ENCODE peak calls at places on chromosomes 3 and 15, in nine cellular contexts. A is IMR-90, S is neural progenitor cell, F is fibroblast of lung, L is endothelial cell of umbilical vein, P is PC-3, Z is HepG2, C is hepatocyte, H is K562. B is an unnamed sample.

GRCh38 chr15:99139276-99139675 is 34.4 kb downstream of the SYNM start:
- DNase-seq in A (no peak), S (no peak), F (no peak), L (no peak), P (no peak), Z (no peak), C (no peak), H (no peak), B (no peak)

GRCh38 chr3:96700322-96701315 is 113.8 kb upstream of the EPHA6 start:
- DNase-seq in A (no peak), S (peak; percentile 56), F (no peak), L (no peak), P (peak; percentile 31), Z (no peak), C (peak; percentile 36), H (no peak), B (peak; percentile 41)

GRCh38 chr3:116770815-116771450 is 61.4 kb downstream of the TUSC7 start:
- DNase-seq in A (peak; percentile 80), S (peak; percentile 89), F (peak; percentile 85), L (peak; percentile 82), P (peak; percentile 88), Z (peak; percentile 79), C (peak; percentile 87), H (peak; percentile 36), B (peak; percentile 29)

GRCh38 chr3:73509812-73510211 is 114.9 kb downstream of the PDZRN3 start:
- DNase-seq in A (peak; percentile 35), S (no peak), F (peak; percentile 50), L (no peak), P (no peak), Z (no peak), C (no peak), H (no peak), B (peak; percentile 72)

GRCh38 chr3:10368512-10368911 is 47.6 kb upstream of the SEC13 start:
- DNase-seq in A (no peak), S (no peak), F (no peak), L (no peak), P (no peak), Z (no peak), C (no peak), H (no peak), B (no peak)

GRCh38 chr3:16332904-16333426 is 68.0 kb downstream of the OXNAD1 start:
- DNase-seq in A (peak; percentile 58), S (no peak), F (no peak), L (no peak), P (no peak), Z (peak; percentile 93), C (no peak), H (no peak), B (no peak)

GRCh38 chr3:53236112-53236841 is 19.5 kb downstream of the TKT start:
- DNase-seq in A (peak; percentile 93), S (no peak), F (peak; percentile 89), L (peak; percentile 90), P (peak; percentile 83), Z (peak; percentile 52), C (peak; percentile 69), H (peak; percentile 50), B (peak; percentile 98)

GRCh38 chr3:10434938-10435336 is 70.4 kb downstream of the ATP2B2 start:
- DNase-seq in A (no peak), S (no peak), F (no peak), L (no peak), P (no peak), Z (no peak), C (no peak), H (no peak), B (no peak)

GRCh38 chr3:170603770-170604510 is 18.1 kb upstream of the SLC7A14 start:
- DNase-seq in A (peak; percentile 42), S (no peak), F (peak; percentile 38), L (no peak), P (no peak), Z (no peak), C (no peak), H (no peak), B (no peak)

GRCh38 chr3:188807002-188807401 is 364.8 kb upstream of the TPRG1 start:
- DNase-seq in A (peak; percentile 23), S (no peak), F (peak; percentile 50), L (peak; percentile 27), P (no peak), Z (no peak), C (no peak), H (no peak), B (no peak)

GRCh38 chr15:88636039-88636438 is 2.8 kb upstream of the ISG20 start:
- DNase-seq in A (no peak), S (no peak), F (no peak), L (no peak), P (peak; percentile 85), Z (no peak), C (peak; percentile 70), H (no peak), B (no peak)

GRCh38 chr15:30923429-30923828 is 19.7 kb downstream of the FAN1 start:
- DNase-seq in A (no peak), S (peak; percentile 30), F (no peak), L (no peak), P (no peak), Z (no peak), C (no peak), H (no peak), B (no peak)

GRCh38 chr15:86608461-86608860 is 528.8 kb downstream of the AGBL1 start:
- DNase-seq in A (no peak), S (peak; percentile 24), F (peak; percentile 25), L (no peak), P (no peak), Z (no peak), C (peak; percentile 16), H (no peak), B (no peak)

GRCh38 chr3:25547928-25548327 is 116.8 kb downstream of the TOP2B start:
- DNase-seq in A (no peak), S (no peak), F (no peak), L (no peak), P (no peak), Z (no peak), C (no peak), H (no peak), B (no peak)

GRCh38 chr3:134372405-134373277 is 1.6 kb downstream of the AMOTL2 start:
- DNase-seq in A (peak; percentile 30), S (no peak), F (no peak), L (no peak), P (no peak), Z (no peak), C (no peak), H (no peak), B (peak; percentile 87)

GRCh38 chr3:30996467-30996866 is 102.0 kb upstream of the GADL1 start:
- DNase-seq in A (no peak), S (peak; percentile 18), F (no peak), L (no peak), P (no peak), Z (no peak), C (no peak), H (no peak), B (no peak)

GRCh38 chr3:174937488-174937887 is 78.4 kb downstream of the NAALADL2 start:
- DNase-seq in A (peak; percentile 85), S (no peak), F (peak; percentile 72), L (no peak), P (peak; percentile 85), Z (no peak), C (no peak), H (no peak), B (peak; percentile 54)

GRCh38 chr3:159130108-159130507 is 328.3 kb downstream of the MFSD1 start:
- DNase-seq in A (peak; percentile 1), S (peak; percentile 42), F (no peak), L (no peak), P (peak; percentile 52), Z (peak; percentile 13), C (peak; percentile 10), H (no peak), B (no peak)
- TF ChIP-seq CTCF in A (peak; percentile 23), S (peak; percentile 67), F (peak; percentile 13), L (peak; percentile 14), P (peak; percentile 73), Z (peak; percentile 53), C (peak; percentile 35), H (no peak), B (peak; percentile 26)

GRCh38 chr3:51382076-51382745 is 2.9 kb upstream of the MANF start:
- DNase-seq in A (no peak), S (no peak), F (no peak), L (no peak), P (no peak), Z (no peak), C (no peak), H (no peak), B (peak; percentile 45)
- H2AFZ ChIP-seq in A (no peak overlapping the region), S (no peak overlapping the region), F (no peak overlapping the region), L (no peak overlapping the region), P (no peak overlapping the region), Z (no peak overlapping the region), C (no peak overlapping the region), H (no peak overlapping the region), B (no peak overlapping the region)

DNA sequence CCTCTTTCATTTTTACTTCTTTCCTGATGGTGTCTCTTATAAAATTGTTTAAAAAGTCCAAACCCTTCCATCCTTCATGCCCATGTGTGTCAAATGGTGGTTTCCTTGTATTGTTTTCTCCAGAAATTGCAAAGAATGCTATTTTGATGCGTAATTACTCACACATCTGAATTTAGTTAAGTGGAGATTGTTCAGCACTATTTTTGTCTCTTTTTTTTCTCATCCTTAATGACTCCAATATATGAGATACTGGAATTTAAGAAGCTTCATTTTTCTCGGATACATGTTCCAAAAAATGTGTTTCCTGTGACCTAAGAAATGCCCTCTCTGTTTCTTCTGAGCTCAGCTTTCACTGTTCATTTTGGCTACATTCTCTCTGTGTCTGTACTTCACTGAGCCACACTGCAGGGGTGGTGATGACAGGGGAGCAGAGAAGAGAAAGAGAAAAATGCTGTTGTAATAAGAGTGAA is 799.8 kb downstream of the DIPK2A start:
- DNase-seq in A (no peak), S (no peak), F (no peak), L (peak; percentile 93), P (no peak), Z (no peak), C (no peak), H (no peak), B (no peak)
- H3K4me3 ChIP-seq in A (no peak overlapping the region), S (no peak overlapping the region), F (no peak overlapping the region), L (no peak overlapping the region), P (no peak overlapping the region), Z (no peak overlapping the region), C (no peak overlapping the region), H (no peak overlapping the region), B (no peak overlapping the region)

GRCh38 chr3:48560648-48561018 is 2.9 kb downstream of the UCN2 start:
- DNase-seq in A (no peak), S (no peak), F (peak; percentile 19), L (no peak), P (no peak), Z (no peak), C (no peak), H (no peak), B (peak; percentile 93)

GRCh38 chr3:48556796-48557626 is at the start of gene PFKFB4:
- DNase-seq in A (peak; percentile 99), S (peak; percentile 99), F (peak; percentile 99), L (peak; percentile 99), P (peak; percentile 99), Z (peak; percentile 98), C (peak; percentile 100), H (peak; percentile 94), B (peak; percentile 100)

GRCh38 chr3:48561045-48561736 is 2.4 kb downstream of the UCN2 start:
- DNase-seq in A (peak; percentile 64), S (peak; percentile 89), F (peak; percentile 63), L (peak; percentile 26), P (no peak), Z (peak; percentile 71), C (peak; percentile 71), H (peak; percentile 81), B (peak; percentile 97)

GRCh38 chr3:48555949-48556795 is 431 bp downstream of the PFKFB4 start:
- DNase-seq in A (no peak), S (no peak), F (no peak), L (no peak), P (no peak), Z (no peak), C (no peak), H (no peak), B (peak; percentile 66)

GRCh38 chr3:48558446-48559134 is 2.0 kb upstream of the PFKFB4 start:
- DNase-seq in A (no peak), S (no peak), F (no peak), L (no peak), P (no peak), Z (no peak), C (no peak), H (no peak), B (peak; percentile 36)
- TF ChIP-seq CTCF in A (no peak), S (no peak), F (no peak), L (no peak), P (peak; percentile 41), Z (no peak), C (peak; percentile 2), H (peak; percentile 27), B (peak; percentile 6)